ENCODE peak calls at places on chromosomes 11 and 22, in six cellular contexts. One of them, this sample, is unnamed.

GRCh38 chr11:82776377-82776776 is 42.7 kb upstream of the FAM181B start:
- DNase-seq in A549: no peak
- DNase-seq in HCT116: no peak
- DNase-seq in K562: no peak
- DNase-seq in endothelial cell of umbilical vein: no peak
- DNase-seq in H1: no peak
- DNase-seq in this sample: no peak

GRCh38 chr11:125165111-125165663 is 636 bp downstream of the PKNOX2 start:
- DNase-seq in endothelial cell of umbilical vein: peak; percentile 32
- DNase-seq in HCT116: no peak
- DNase-seq in A549: peak; percentile 21
- DNase-seq in K562: no peak
- DNase-seq in H1: peak; percentile 73
- DNase-seq in this sample: peak; percentile 14

GRCh38 chr11:77590194-77590591 is 440 bp downstream of the AQP11 start:
- DNase-seq in endothelial cell of umbilical vein: no peak
- DNase-seq in HCT116: no peak
- DNase-seq in K562: no peak
- DNase-seq in A549: peak; percentile 28
- DNase-seq in H1: no peak
- DNase-seq in this sample: peak; percentile 15

GRCh38 chr11:33542921-33543320 is 157.7 kb downstream of the C11orf91 start:
- DNase-seq in A549: peak; percentile 86
- DNase-seq in K562: peak; percentile 47
- DNase-seq in endothelial cell of umbilical vein: peak; percentile 72
- DNase-seq in HCT116: peak; percentile 22
- DNase-seq in H1: peak; percentile 82
- DNase-seq in this sample: peak; percentile 45

GRCh38 chr22:50189849-50190181 is 4.1 kb downstream of the TRABD start:
- DNase-seq in K562: no peak
- DNase-seq in H1: no peak
- DNase-seq in HCT116: no peak
- DNase-seq in endothelial cell of umbilical vein: no peak
- DNase-seq in A549: no peak
- DNase-seq in this sample: no peak

GRCh38 chr11:46386005-46386331 is 4.5 kb downstream of the MDK start:
- DNase-seq in HCT116: no peak
- DNase-seq in endothelial cell of umbilical vein: no peak
- DNase-seq in H1: no peak
- DNase-seq in K562: no peak
- DNase-seq in A549: no peak
- DNase-seq in this sample: no peak

GRCh38 chr11:114594703-114595102 is 883 bp downstream of the NXPE4 start:
- DNase-seq in endothelial cell of umbilical vein: no peak
- DNase-seq in H1: no peak
- DNase-seq in K562: no peak
- DNase-seq in A549: no peak
- DNase-seq in HCT116: no peak
- DNase-seq in this sample: no peak

GRCh38 chr11:35006389-35007128 is 90.1 kb downstream of the PDHX start:
- DNase-seq in HCT116: no peak
- DNase-seq in A549: no peak
- DNase-seq in endothelial cell of umbilical vein: no peak
- DNase-seq in H1: no peak
- DNase-seq in K562: no peak
- DNase-seq in this sample: peak; percentile 80

GRCh38 chr22:44523981-44524759 is 26.1 kb upstream of the RTL6 start:
- DNase-seq in H1: peak; percentile 27
- DNase-seq in endothelial cell of umbilical vein: no peak
- DNase-seq in HCT116: no peak
- DNase-seq in K562: no peak
- DNase-seq in A549: no peak
- DNase-seq in this sample: no peak

GRCh38 chr11:15307600-15307999 is 192.9 kb downstream of the INSC start:
- DNase-seq in H1: peak; percentile 48
- DNase-seq in K562: no peak
- DNase-seq in A549: no peak
- DNase-seq in HCT116: no peak
- DNase-seq in endothelial cell of umbilical vein: no peak
- DNase-seq in this sample: no peak

GRCh38 chr11:111417766-111418435 is 38.8 kb upstream of the POU2AF1 start:
- DNase-seq in HCT116: no peak
- DNase-seq in A549: no peak
- DNase-seq in H1: no peak
- DNase-seq in endothelial cell of umbilical vein: peak; percentile 33
- DNase-seq in K562: no peak
- DNase-seq in this sample: no peak

DNA sequence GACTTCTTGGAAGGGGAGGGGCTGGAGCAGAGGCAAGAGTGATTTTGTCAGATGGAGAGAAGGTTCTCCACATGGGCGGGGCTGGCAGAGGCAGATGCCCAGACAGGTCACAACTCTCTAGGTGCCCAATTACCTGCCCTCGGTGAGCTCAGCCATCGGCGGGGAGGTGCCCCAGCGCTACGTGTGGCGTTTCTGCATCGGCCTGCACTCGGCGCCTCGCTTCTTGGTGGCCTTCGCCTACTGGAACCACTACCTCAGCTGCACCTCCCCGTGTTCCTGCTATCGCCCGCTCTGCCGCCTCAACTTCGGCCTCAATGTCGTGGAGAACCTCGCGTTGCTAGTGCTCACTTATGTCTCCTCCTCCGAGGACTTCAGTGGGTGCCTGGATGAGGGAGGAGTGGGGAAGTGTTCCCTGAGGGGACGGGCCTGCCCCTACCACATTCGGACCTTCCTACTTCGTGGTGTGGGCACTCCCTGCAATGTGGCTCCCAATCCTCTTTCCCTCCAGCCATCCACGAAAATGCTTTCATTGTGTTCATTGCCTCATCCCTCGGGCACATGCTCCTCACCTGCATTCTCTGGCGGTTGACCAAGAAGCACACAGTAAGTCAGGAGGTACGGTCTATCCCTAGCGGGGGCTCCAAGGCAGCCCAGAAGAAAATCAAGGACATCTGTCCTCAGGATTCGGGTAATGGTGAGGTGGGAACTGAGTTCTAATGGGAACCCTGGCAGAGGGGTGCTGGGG is 15.6 kb downstream of the PGAP2 start:
- DNase-seq in K562: no peak
- DNase-seq in H1: no peak
- DNase-seq in HCT116: no peak
- DNase-seq in endothelial cell of umbilical vein: no peak
- DNase-seq in A549: no peak
- DNase-seq in this sample: no peak
- TF ChIP-seq POLR2A in K562: no peak
- TF ChIP-seq POLR2A in H1: no peak
- TF ChIP-seq POLR2A in HCT116: no peak
- TF ChIP-seq POLR2A in endothelial cell of umbilical vein: no peak
- TF ChIP-seq POLR2A in A549: no peak
- TF ChIP-seq POLR2A in this sample: no peak

GRCh38 chr11:86749861-86750401 is 50.4 kb upstream of the PRSS23 start:
- DNase-seq in K562: no peak
- DNase-seq in H1: no peak
- DNase-seq in HCT116: no peak
- DNase-seq in A549: no peak
- DNase-seq in endothelial cell of umbilical vein: no peak
- DNase-seq in this sample: no peak

GRCh38 chr11:86753376-86753775 is 47.0 kb upstream of the PRSS23 start:
- DNase-seq in HCT116: no peak
- DNase-seq in H1: no peak
- DNase-seq in A549: no peak
- DNase-seq in K562: no peak
- DNase-seq in endothelial cell of umbilical vein: no peak
- DNase-seq in this sample: no peak

GRCh38 chr11:86758171-86758570 is 42.2 kb upstream of the PRSS23 start:
- DNase-seq in A549: no peak
- DNase-seq in K562: no peak
- DNase-seq in HCT116: no peak
- DNase-seq in endothelial cell of umbilical vein: no peak
- DNase-seq in H1: no peak
- DNase-seq in this sample: no peak

GRCh38 chr11:86760577-86760976 is 39.8 kb upstream of the PRSS23 start:
- DNase-seq in H1: no peak
- DNase-seq in K562: no peak
- DNase-seq in A549: no peak
- DNase-seq in HCT116: no peak
- DNase-seq in endothelial cell of umbilical vein: no peak
- DNase-seq in this sample: no peak

DNA sequence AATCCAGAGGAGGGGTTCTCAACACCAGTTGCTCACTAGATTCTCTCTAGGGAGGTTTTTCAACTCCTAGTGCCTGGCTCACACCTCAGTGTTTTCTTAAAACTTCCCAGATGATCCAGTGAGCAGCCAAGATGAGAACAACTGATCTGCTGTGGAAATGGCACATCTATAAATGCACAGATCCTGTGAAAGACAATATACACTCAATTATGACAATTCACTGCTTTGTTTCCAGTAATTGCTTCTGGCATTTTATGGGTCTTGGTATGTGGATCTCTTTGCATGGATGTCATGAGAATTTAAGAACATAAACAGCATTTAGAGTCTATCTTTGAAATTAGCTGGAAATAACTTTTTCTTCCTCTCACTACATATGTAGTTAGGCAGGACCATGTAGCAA is 45.1 kb upstream of the PRSS23 start:
- DNase-seq in HCT116: no peak
- DNase-seq in K562: no peak
- DNase-seq in A549: no peak
- DNase-seq in endothelial cell of umbilical vein: no peak
- DNase-seq in H1: no peak
- DNase-seq in this sample: no peak
- TF ChIP-seq MAX in HCT116: no peak
- TF ChIP-seq MAX in K562: no peak
- TF ChIP-seq MAX in A549: no peak
- TF ChIP-seq MAX in endothelial cell of umbilical vein: no peak
- TF ChIP-seq MAX in H1: no peak
- TF ChIP-seq MAX in this sample: no peak

GRCh38 chr11:126268708-126269579 is at the start of the genes FOXRED1 and SRPRA:
- DNase-seq in HCT116: peak; percentile 97
- DNase-seq in H1: peak; percentile 99
- DNase-seq in A549: peak; percentile 97
- DNase-seq in endothelial cell of umbilical vein: peak; percentile 99
- DNase-seq in K562: peak; percentile 99
- DNase-seq in this sample: peak; percentile 100
- TF ChIP-seq POLR2A in HCT116: peak; percentile 57
- TF ChIP-seq POLR2A in H1: peak; percentile 86
- TF ChIP-seq POLR2A in A549: peak; percentile 69
- TF ChIP-seq POLR2A in endothelial cell of umbilical vein: peak; percentile 92
- TF ChIP-seq POLR2A in K562: peak; percentile 93
- TF ChIP-seq POLR2A in this sample: peak; percentile 76

DNA sequence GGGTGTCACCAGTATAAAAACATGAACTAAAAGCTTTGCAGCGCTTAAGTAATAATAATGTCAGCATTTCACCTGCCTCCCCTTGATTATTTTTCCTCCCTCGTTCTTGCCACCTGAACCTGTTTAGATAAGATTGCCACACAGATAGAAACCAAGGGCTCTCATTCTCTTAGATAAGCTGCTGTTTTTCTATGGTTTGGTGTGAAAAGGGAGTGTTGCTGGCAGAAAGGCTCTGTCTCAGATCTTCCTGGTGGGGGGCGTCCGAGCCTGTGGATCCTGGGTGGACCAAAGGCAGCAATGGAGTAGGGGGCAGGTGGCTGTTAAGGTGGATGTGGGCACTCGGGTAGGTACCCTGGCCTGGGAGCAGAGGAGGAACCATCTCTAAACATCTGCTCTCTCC is 147.5 kb downstream of the ST3GAL4 start:
- DNase-seq in H1: no peak
- DNase-seq in A549: no peak
- DNase-seq in K562: no peak
- DNase-seq in endothelial cell of umbilical vein: no peak
- DNase-seq in HCT116: no peak
- DNase-seq in this sample: no peak
- TF ChIP-seq MAX in H1: no peak
- TF ChIP-seq MAX in A549: no peak
- TF ChIP-seq MAX in K562: no peak
- TF ChIP-seq MAX in endothelial cell of umbilical vein: no peak
- TF ChIP-seq MAX in HCT116: no peak
- TF ChIP-seq MAX in this sample: no peak

GRCh38 chr11:60128376-60128775 is 39.9 kb downstream of the MS4A2 start:
- DNase-seq in HCT116: no peak
- DNase-seq in A549: no peak
- DNase-seq in endothelial cell of umbilical vein: no peak
- DNase-seq in K562: no peak
- DNase-seq in H1: no peak
- DNase-seq in this sample: no peak
- TF ChIP-seq POLR2A in HCT116: no peak
- TF ChIP-seq POLR2A in A549: no peak
- TF ChIP-seq POLR2A in endothelial cell of umbilical vein: no peak
- TF ChIP-seq POLR2A in K562: no peak
- TF ChIP-seq POLR2A in H1: no peak
- TF ChIP-seq POLR2A in this sample: no peak

GRCh38 chr11:71420455-71421241 is 27.5 kb downstream of the DHCR7 start:
- DNase-seq in HCT116: peak; percentile 56
- DNase-seq in K562: peak; percentile 66
- DNase-seq in endothelial cell of umbilical vein: peak; percentile 32
- DNase-seq in H1: peak; percentile 80
- DNase-seq in A549: peak; percentile 62
- DNase-seq in this sample: peak; percentile 74
- TF ChIP-seq MAX in HCT116: no peak
- TF ChIP-seq MAX in K562: no peak
- TF ChIP-seq MAX in endothelial cell of umbilical vein: no peak
- TF ChIP-seq MAX in H1: no peak
- TF ChIP-seq MAX in A549: no peak
- TF ChIP-seq MAX in this sample: no peak

GRCh38 chr22:35399678-35400334 is at the start of gene MCM5:
- DNase-seq in HCT116: peak; percentile 93
- DNase-seq in K562: peak; percentile 97
- DNase-seq in endothelial cell of umbilical vein: peak; percentile 98
- DNase-seq in A549: peak; percentile 94
- DNase-seq in H1: peak; percentile 95
- DNase-seq in this sample: peak; percentile 98
- TF ChIP-seq POLR2A in HCT116: peak; percentile 18
- TF ChIP-seq POLR2A in K562: peak; percentile 86
- TF ChIP-seq POLR2A in endothelial cell of umbilical vein: peak; percentile 67
- TF ChIP-seq POLR2A in A549: no peak
- TF ChIP-seq POLR2A in H1: peak; percentile 86
- TF ChIP-seq POLR2A in this sample: peak; percentile 68

This sample was measured in NB4.